ENCODE peak calls at places on chromosomes 4 and X, in six cellular contexts. One of them, this sample, is unnamed. For H3K4me1, the result is how much of the 10 kb centered on the place peaks cover.

GRCh38 chrX:1686642-1687041 is 71.8 kb downstream of the ASMT start:
- DNase-seq in ovary: no peak
- DNase-seq in keratinocyte: no peak
- DNase-seq in IMR-90: no peak
- DNase-seq in uterus: no peak
- DNase-seq in cardiac muscle cell: no peak
- DNase-seq in this sample: peak

GRCh38 chr4:124322234-124322831 is 390.2 kb downstream of the ANKRD50 start:
- DNase-seq in cardiac muscle cell: peak
- DNase-seq in ovary: no peak
- DNase-seq in IMR-90: peak
- DNase-seq in keratinocyte: no peak
- DNase-seq in uterus: no peak
- DNase-seq in this sample: peak

GRCh38 chrX:65971151-65971550 is 68.7 kb downstream of the VSIG4 start:
- DNase-seq in IMR-90: no peak
- DNase-seq in ovary: no peak
- DNase-seq in uterus: no peak
- DNase-seq in cardiac muscle cell: no peak
- DNase-seq in keratinocyte: no peak
- DNase-seq in this sample: no peak

GRCh38 chrX:110258552-110258951 is 59.3 kb downstream of the AMMECR1 start:
- DNase-seq in keratinocyte: no peak
- DNase-seq in uterus: no peak
- DNase-seq in ovary: no peak
- DNase-seq in cardiac muscle cell: no peak
- DNase-seq in IMR-90: peak
- DNase-seq in this sample: no peak

GRCh38 chr4:37685211-37685725 is 908 bp downstream of the RELL1 start:
- DNase-seq in IMR-90: peak
- DNase-seq in cardiac muscle cell: no peak
- DNase-seq in keratinocyte: no peak
- DNase-seq in ovary: no peak
- DNase-seq in uterus: peak
- DNase-seq in this sample: peak

GRCh38 chrX:109774706-109775105 is 41.6 kb upstream of the ACSL4 start:
- DNase-seq in keratinocyte: no peak
- DNase-seq in uterus: no peak
- DNase-seq in cardiac muscle cell: no peak
- DNase-seq in IMR-90: peak
- DNase-seq in ovary: no peak
- DNase-seq in this sample: peak

GRCh38 chrX:20388594-20388993 is 121.9 kb upstream of the RPS6KA3 start:
- DNase-seq in uterus: no peak
- DNase-seq in ovary: no peak
- DNase-seq in cardiac muscle cell: no peak
- DNase-seq in keratinocyte: no peak
- DNase-seq in IMR-90: no peak
- DNase-seq in this sample: no peak

GRCh38 chr4:169628579-169628978 is 8.2 kb downstream of the CLCN3 start:
- DNase-seq in keratinocyte: no peak
- DNase-seq in cardiac muscle cell: no peak
- DNase-seq in uterus: no peak
- DNase-seq in ovary: no peak
- DNase-seq in IMR-90: no peak
- DNase-seq in this sample: no peak

GRCh38 chrX:109537324-109537665 is 651 bp downstream of the NXT2 start:
- DNase-seq in cardiac muscle cell: peak
- DNase-seq in uterus: peak
- DNase-seq in keratinocyte: no peak
- DNase-seq in IMR-90: peak
- DNase-seq in ovary: no peak
- DNase-seq in this sample: peak

GRCh38 chrX:2841511-2841910 is 12.8 kb downstream of the GYG2 start:
- DNase-seq in keratinocyte: no peak
- DNase-seq in IMR-90: no peak
- DNase-seq in ovary: no peak
- DNase-seq in uterus: no peak
- DNase-seq in cardiac muscle cell: no peak
- DNase-seq in this sample: no peak

GRCh38 chrX:130084651-130085237 is 25.6 kb downstream of the ELF4 start:
- DNase-seq in ovary: no peak
- DNase-seq in keratinocyte: no peak
- DNase-seq in cardiac muscle cell: no peak
- DNase-seq in IMR-90: no peak
- DNase-seq in uterus: no peak
- DNase-seq in this sample: no peak

GRCh38 chr4:25503779-25504178 is 126.7 kb downstream of the ANAPC4 start:
- DNase-seq in keratinocyte: no peak
- DNase-seq in ovary: no peak
- DNase-seq in cardiac muscle cell: no peak
- DNase-seq in IMR-90: no peak
- DNase-seq in uterus: no peak
- DNase-seq in this sample: no peak

GRCh38 chr4:107615809-107616208 is 104.2 kb downstream of the PAPSS1 start:
- DNase-seq in IMR-90: no peak
- DNase-seq in keratinocyte: no peak
- DNase-seq in uterus: no peak
- DNase-seq in ovary: no peak
- DNase-seq in cardiac muscle cell: no peak
- DNase-seq in this sample: no peak

GRCh38 chr4:122617597-122618593 is 3.0 kb downstream of the IL21 start:
- DNase-seq in uterus: no peak
- DNase-seq in IMR-90: no peak
- DNase-seq in cardiac muscle cell: no peak
- DNase-seq in ovary: no peak
- DNase-seq in keratinocyte: no peak
- DNase-seq in this sample: peak

GRCh38 chr4:100095729-100096595 is 94.3 kb downstream of the DDIT4L start:
- DNase-seq in IMR-90: peak
- DNase-seq in cardiac muscle cell: peak
- DNase-seq in ovary: peak
- DNase-seq in keratinocyte: no peak
- DNase-seq in uterus: peak
- DNase-seq in this sample: peak

GRCh38 chr4:139633661-139634060 is 32.0 kb upstream of the MGST2 start:
- DNase-seq in uterus: peak
- DNase-seq in keratinocyte: no peak
- DNase-seq in IMR-90: peak
- DNase-seq in cardiac muscle cell: peak
- DNase-seq in ovary: no peak
- DNase-seq in this sample: peak

GRCh38 chr4:8343051-8343966 is 73.8 kb downstream of the HTRA3 start:
- DNase-seq in ovary: peak
- DNase-seq in keratinocyte: no peak
- DNase-seq in cardiac muscle cell: no peak
- DNase-seq in IMR-90: no peak
- DNase-seq in uterus: no peak
- DNase-seq in this sample: no peak

GRCh38 chrX:7147431-7147977 is at the start of gene STS:
- DNase-seq in cardiac muscle cell: peak
- DNase-seq in ovary: peak
- DNase-seq in uterus: peak
- DNase-seq in IMR-90: peak
- DNase-seq in keratinocyte: no peak
- DNase-seq in this sample: peak

GRCh38 chr4:74123065-74123728 is 24.2 kb upstream of the CXCL2 start:
- DNase-seq in cardiac muscle cell: no peak
- DNase-seq in ovary: no peak
- DNase-seq in keratinocyte: no peak
- DNase-seq in IMR-90: peak
- DNase-seq in uterus: no peak
- DNase-seq in this sample: peak

GRCh38 chrX:147838465-147839131 is 73.1 kb upstream of the FMR1 start:
- DNase-seq in keratinocyte: no peak
- DNase-seq in cardiac muscle cell: no peak
- DNase-seq in uterus: no peak
- DNase-seq in ovary: no peak
- DNase-seq in IMR-90: no peak
- DNase-seq in this sample: peak

GRCh38 chr4:139873111-139873866 is 207.7 kb downstream of the MGST2 start:
- DNase-seq in uterus: no peak
- DNase-seq in IMR-90: peak
- DNase-seq in ovary: no peak
- DNase-seq in cardiac muscle cell: no peak
- DNase-seq in keratinocyte: no peak
- DNase-seq in this sample: peak

GRCh38 chrX:154135458-154136229 is 8.4 kb upstream of the OPN1LW start:
- DNase-seq in keratinocyte: no peak
- DNase-seq in cardiac muscle cell: no peak
- DNase-seq in uterus: no peak
- DNase-seq in ovary: no peak
- DNase-seq in IMR-90: no peak
- DNase-seq in this sample: no peak

GRCh38 chr4:90845777-90846176 is 718.6 kb downstream of the CCSER1 start:
- DNase-seq in ovary: no peak
- DNase-seq in keratinocyte: no peak
- DNase-seq in uterus: no peak
- DNase-seq in IMR-90: no peak
- DNase-seq in cardiac muscle cell: no peak
- DNase-seq in this sample: peak

GRCh38 chrX:135931644-135932487 is 38.4 kb downstream of the SAGE1 start:
- DNase-seq in IMR-90: peak
- DNase-seq in cardiac muscle cell: peak
- DNase-seq in uterus: peak
- DNase-seq in ovary: peak
- DNase-seq in keratinocyte: peak
- DNase-seq in this sample: peak

GRCh38 chr4:186726440-186727148 is 2.9 kb upstream of the FAT1 start:
- DNase-seq in ovary: peak
- DNase-seq in cardiac muscle cell: peak
- DNase-seq in IMR-90: peak
- DNase-seq in keratinocyte: no peak
- DNase-seq in uterus: peak
- DNase-seq in this sample: peak

GRCh38 chr4:112144546-112145325 is 518 bp upstream of the FAM241A start:
- DNase-seq in keratinocyte: peak
- DNase-seq in IMR-90: no peak
- DNase-seq in ovary: no peak
- DNase-seq in cardiac muscle cell: no peak
- DNase-seq in uterus: no peak
- DNase-seq in this sample: no peak
- H3K4me1 ChIP-seq in keratinocyte: under half
- H3K4me1 ChIP-seq in IMR-90: under half
- H3K4me1 ChIP-seq in ovary: under half
- H3K4me1 ChIP-seq in cardiac muscle cell: under half
- H3K4me1 ChIP-seq in uterus: under half
- H3K4me1 ChIP-seq in this sample: half or more

DNA sequence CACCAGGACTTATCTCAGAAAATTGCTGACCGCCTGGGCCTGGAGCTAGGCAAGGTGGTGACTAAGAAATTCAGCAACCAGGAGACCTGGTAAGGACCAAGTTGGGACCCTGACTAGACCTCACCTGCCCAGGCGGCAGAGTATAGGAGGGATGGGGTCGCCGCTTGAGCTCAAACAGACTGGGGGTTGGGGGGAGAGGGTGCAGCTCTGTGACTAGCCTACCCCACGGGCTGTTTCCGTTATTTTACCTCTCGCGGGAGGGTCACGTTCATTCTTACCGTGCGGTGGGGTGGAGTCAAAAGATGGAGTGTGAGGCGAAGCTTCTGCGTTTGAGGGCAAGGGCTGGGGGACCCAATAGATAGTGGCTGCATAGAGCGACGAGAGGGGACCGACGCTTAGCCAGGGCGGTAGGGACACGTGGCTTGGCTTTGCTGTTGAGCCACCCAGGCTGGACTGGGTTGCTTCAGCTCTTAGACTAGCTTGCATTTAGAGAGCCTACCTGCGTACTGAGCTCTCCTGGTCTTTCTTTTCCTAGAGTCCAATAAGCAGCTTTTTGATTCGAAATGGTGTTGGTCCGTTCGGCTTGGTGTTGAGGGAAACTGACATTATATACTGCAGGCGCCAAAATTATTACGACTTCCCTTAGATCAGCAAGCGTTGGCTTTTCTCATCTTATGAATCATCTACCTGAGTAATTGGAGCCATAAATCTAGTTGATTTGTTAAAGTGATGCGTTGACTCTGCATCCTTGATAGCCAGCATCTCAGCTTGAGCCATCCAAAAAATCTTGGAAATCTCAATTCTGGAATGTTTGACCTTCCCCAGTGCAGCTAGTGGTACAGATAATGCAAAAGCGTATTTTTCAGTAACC is 587 bp downstream of the PRPS1 start:
- DNase-seq in IMR-90: peak
- DNase-seq in cardiac muscle cell: peak
- DNase-seq in ovary: peak
- DNase-seq in uterus: peak
- DNase-seq in keratinocyte: no peak
- DNase-seq in this sample: peak
- H3K4me1 ChIP-seq in IMR-90: under half
- H3K4me1 ChIP-seq in cardiac muscle cell: under half
- H3K4me1 ChIP-seq in ovary: under half
- H3K4me1 ChIP-seq in uterus: under half
- H3K4me1 ChIP-seq in keratinocyte: under half
- H3K4me1 ChIP-seq in this sample: under half

GRCh38 chr4:13985824-13986223 is 358.3 kb upstream of the BOD1L1 start:
- DNase-seq in keratinocyte: no peak
- DNase-seq in ovary: no peak
- DNase-seq in IMR-90: peak
- DNase-seq in uterus: no peak
- DNase-seq in cardiac muscle cell: no peak
- DNase-seq in this sample: no peak
- H3K4me1 ChIP-seq in keratinocyte: under half
- H3K4me1 ChIP-seq in ovary: under half
- H3K4me1 ChIP-seq in IMR-90: under half
- H3K4me1 ChIP-seq in uterus: under half
- H3K4me1 ChIP-seq in cardiac muscle cell: under half
- H3K4me1 ChIP-seq in this sample: half or more

DNA sequence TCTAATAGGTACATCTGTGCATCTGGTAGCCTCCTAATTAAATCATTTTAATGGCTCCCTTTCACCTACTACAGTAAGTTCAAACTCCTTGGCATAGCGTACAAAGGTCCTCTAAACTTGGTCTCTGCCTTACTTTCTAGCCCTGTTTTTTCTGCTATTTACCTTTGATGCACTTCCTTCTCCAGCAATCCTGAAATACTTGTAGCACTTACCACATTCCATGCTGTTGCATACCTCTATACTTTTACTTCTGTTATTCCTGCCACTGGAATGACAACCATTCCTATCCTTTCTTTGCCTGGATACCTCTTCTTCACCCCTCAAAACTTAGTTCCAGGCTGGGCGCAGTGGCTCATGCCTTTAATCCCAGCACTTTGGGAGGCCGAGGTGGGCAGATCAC is 56.6 kb upstream of the LHFPL1 start:
- DNase-seq in ovary: no peak
- DNase-seq in cardiac muscle cell: no peak
- DNase-seq in keratinocyte: no peak
- DNase-seq in IMR-90: no peak
- DNase-seq in uterus: no peak
- DNase-seq in this sample: no peak
- H3K4me1 ChIP-seq in ovary: under half
- H3K4me1 ChIP-seq in cardiac muscle cell: under half
- H3K4me1 ChIP-seq in keratinocyte: under half
- H3K4me1 ChIP-seq in IMR-90: under half
- H3K4me1 ChIP-seq in uterus: under half
- H3K4me1 ChIP-seq in this sample: under half